ENCODE peak calls at places on chromosomes 3 and 15, in nine cellular contexts. U is osteocyte, G is nephron progenitor cell, E is neural crest cell, B is sigmoid colon, K is mammary epithelial cell, L is hepatocyte, Q is kidney epithelial cell, P is osteoblast. T is an unnamed sample.

GRCh38 chr15:64635486-64635815 is 139.9 kb downstream of the RBPMS2 start:
- DNase-seq in U (no peak), K (peak; percentile 75), P (no peak), L (peak; percentile 66), G (no peak), Q (peak; percentile 79), E (no peak), B (peak; percentile 68), T (no peak)

GRCh38 chr3:46736006-46736872 is 18.6 kb upstream of the PRSS50 start:
- DNase-seq in K (no peak), L (peak; percentile 3), Q (no peak), E (no peak), U (peak; percentile 78), G (no peak), P (no peak), B (no peak), T (no peak)

GRCh38 chr3:111585214-111585613 is 9.9 kb downstream of the ZBED2 start:
- DNase-seq in G (no peak), P (no peak), U (no peak), B (no peak), L (peak; percentile 70), K (peak; percentile 84), E (no peak), Q (peak; percentile 82), T (no peak)

GRCh38 chr3:50652709-50653108 is 22.0 kb upstream of the DOCK3 start:
- DNase-seq in Q (no peak), E (no peak), K (peak; percentile 36), G (peak; percentile 23), U (no peak), B (no peak), L (peak; percentile 28), P (no peak), T (no peak)

GRCh38 chr15:80070840-80071239 is 11.4 kb downstream of the ZFAND6 start:
- DNase-seq in K (no peak), E (peak; percentile 7), Q (no peak), P (no peak), U (no peak), G (no peak), B (no peak), L (no peak), T (no peak)

GRCh38 chr15:57112178-57112577 is 193.7 kb downstream of the TCF12 start:
- DNase-seq in K (peak; percentile 16), P (no peak), E (no peak), G (peak; percentile 35), Q (no peak), B (no peak), L (no peak), U (no peak), T (no peak)

GRCh38 chr15:44780608-44781007 is 44.3 kb downstream of the TRIM69 start:
- DNase-seq in E (no peak), P (no peak), B (no peak), G (no peak), K (no peak), Q (no peak), U (no peak), L (no peak), T (no peak)

GRCh38 chr3:115623414-115623868 is at the start of gene GAP43:
- DNase-seq in E (peak; percentile 37), Q (peak; percentile 47), G (peak; percentile 39), B (peak; percentile 62), L (peak; percentile 71), P (peak; percentile 39), K (peak; percentile 58), U (no peak), T (peak; percentile 46)

GRCh38 chr3:47782538-47783308 is 1.0 kb upstream of the SMARCC1 start:
- DNase-seq in Q (no peak), G (no peak), U (no peak), E (no peak), K (no peak), B (peak; percentile 46), P (peak; percentile 76), L (no peak), T (no peak)

GRCh38 chr3:150227839-150228238 is 180.3 kb upstream of the TSC22D2 start:
- DNase-seq in G (peak; percentile 87), P (no peak), B (no peak), E (peak; percentile 88), K (no peak), L (peak; percentile 88), U (peak; percentile 87), Q (no peak), T (peak; percentile 45)

GRCh38 chr15:66872394-66872793 is 170.4 kb downstream of the SMAD6 start:
- DNase-seq in L (no peak), G (no peak), K (no peak), U (no peak), P (no peak), B (no peak), E (no peak), Q (no peak), T (no peak)

DNA sequence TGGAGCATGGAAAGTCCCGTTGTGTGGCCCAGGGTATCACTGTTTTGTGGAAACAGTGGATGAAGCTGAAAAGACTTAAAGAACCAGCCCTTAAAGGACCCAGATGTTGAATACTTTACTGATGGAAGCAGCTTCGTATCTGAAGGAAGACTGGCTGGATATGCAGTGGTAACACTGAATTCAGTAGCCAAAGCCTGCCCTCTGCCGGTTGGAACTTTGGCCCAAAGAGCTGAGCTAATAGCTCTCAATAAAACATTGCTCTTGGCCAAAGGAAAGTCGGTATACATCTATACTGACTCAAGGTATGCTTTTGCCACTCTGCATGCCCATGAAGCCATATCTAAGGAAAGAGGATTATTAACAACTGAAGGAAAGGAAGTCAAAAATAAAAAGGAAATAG is 885.4 kb downstream of the PDCD6IP start:
- DNase-seq in Q (peak; percentile 4), U (no peak), E (peak; percentile 63), G (peak; percentile 75), L (peak; percentile 82), K (peak; percentile 34), P (peak; percentile 30), B (no peak), T (peak; percentile 80)
- TF ChIP-seq CTCF in Q (peak; percentile 64), U (peak; percentile 74), E (peak; percentile 80), G (peak; percentile 59), L (peak; percentile 75), K (peak; percentile 26), P (peak; percentile 64), B (peak; percentile 34), T (peak; percentile 66)

DNA sequence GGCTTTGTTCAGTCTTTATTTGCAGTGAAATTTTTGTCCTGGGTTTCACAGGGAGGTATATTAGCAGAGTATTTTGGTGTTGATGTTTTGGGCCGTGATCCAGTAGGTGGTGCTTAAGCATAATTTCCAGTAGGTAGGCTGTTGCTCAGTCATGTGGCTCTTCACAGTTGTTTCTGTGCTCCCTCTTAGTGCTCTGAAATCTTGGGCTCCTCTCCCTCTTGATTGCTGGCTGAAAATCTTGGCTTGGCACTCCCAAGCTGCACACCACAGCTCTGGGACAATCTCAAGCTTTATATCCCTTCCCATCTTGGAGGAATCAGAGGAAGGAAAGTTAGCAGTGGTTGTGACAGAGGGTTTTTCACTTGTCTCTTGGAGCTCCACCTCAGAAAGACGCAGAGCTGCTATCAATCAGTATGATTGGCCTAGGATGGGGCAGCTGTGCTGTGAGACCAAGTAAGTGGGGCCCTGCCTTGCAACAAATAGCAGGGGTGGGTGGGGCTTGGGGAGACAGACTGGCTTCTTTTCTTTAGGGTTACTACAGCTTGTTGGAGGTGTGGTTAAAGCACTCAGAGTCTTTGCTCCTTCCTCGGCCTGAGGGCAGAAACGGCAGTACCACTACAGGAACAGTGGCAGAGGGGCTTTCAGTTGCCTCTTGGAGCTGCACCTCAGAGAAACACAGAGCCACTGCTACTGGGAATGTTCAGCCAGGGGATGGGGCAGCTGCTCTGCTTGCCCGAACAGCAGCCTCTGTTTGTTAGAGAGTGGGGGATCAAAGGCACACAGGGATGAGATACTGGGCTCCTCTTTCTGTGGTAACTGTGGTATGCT is 627.0 kb downstream of the SI start:
- DNase-seq in E (no peak), B (peak; percentile 73), Q (no peak), L (no peak), P (no peak), G (no peak), K (no peak), U (no peak), T (no peak)
- TF ChIP-seq CTCF in E (no peak), B (no peak), Q (no peak), L (no peak), P (no peak), G (no peak), K (no peak), U (no peak), T (no peak)

GRCh38 chr3:9957214-9957613 is 5.0 kb upstream of the PRRT3 start:
- DNase-seq in B (no peak), G (no peak), L (no peak), P (peak; percentile 75), K (no peak), E (no peak), Q (no peak), U (no peak), T (no peak)
- TF ChIP-seq CTCF in B (no peak), G (no peak), L (no peak), P (peak; percentile 35), K (no peak), E (no peak), Q (peak; percentile 14), U (peak; percentile 29), T (no peak)

GRCh38 chr3:128368626-128369025 is 98.1 kb downstream of the DNAJB8 start:
- DNase-seq in U (no peak), L (no peak), E (no peak), P (peak; percentile 22), G (no peak), B (no peak), Q (no peak), K (no peak), T (no peak)

GRCh38 chr3:128372281-128372680 is 94.4 kb downstream of the DNAJB8 start:
- DNase-seq in B (no peak), U (no peak), G (no peak), K (no peak), L (no peak), P (peak; percentile 61), Q (no peak), E (no peak), T (no peak)

GRCh38 chr3:128369106-128369708 is 97.5 kb downstream of the DNAJB8 start:
- DNase-seq in L (no peak), E (no peak), G (no peak), P (peak; percentile 50), U (no peak), K (no peak), B (no peak), Q (no peak), T (no peak)

GRCh38 chr3:128367726-128368125 is 99.0 kb downstream of the DNAJB8 start:
- DNase-seq in Q (no peak), L (no peak), E (no peak), G (no peak), P (peak; percentile 89), B (no peak), K (peak; percentile 3), U (no peak), T (no peak)

DNA sequence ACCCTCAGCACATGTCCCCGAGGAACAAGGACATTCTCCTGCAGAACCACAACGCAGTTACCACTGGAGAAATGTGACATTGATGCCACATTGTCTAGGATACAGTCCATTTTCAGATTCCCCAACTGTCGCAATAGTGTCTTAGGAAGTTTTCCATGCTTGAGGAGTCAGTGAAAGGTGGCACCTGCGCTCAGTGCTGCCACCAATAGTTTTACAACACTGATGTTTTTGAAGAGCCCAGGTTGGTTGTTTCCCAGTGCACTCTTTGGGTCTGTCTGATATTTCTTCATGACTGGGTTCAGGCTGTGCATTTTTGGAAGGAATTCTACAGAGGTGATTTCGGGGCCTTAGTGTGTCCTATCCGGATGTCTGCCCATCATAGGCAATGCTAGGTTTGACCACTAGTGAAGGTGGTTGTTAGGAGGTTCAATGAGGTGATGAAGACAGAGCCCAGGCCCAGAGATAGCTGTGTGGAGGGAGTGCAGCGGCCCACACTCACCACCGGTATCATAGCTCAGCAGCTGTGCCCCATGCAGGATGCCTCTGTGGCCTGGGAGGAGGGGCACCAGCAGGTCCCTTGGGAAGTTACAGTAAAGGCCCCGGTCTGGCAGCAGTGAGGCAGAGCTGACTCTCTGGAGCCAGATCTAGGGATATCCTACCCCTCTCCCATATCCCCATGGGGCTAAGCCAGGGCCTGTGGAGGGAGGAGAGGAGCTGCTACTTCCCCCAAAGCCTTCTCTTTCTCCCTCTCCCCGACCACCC is 96.6 kb downstream of the DNAJB8 start:
- DNase-seq in P (peak; percentile 63), B (no peak), U (no peak), G (no peak), L (no peak), K (no peak), E (no peak), Q (no peak), T (no peak)
- TF ChIP-seq CTCF in P (no peak), B (no peak), U (no peak), G (no peak), L (no peak), K (no peak), E (no peak), Q (peak; percentile 17), T (no peak)

T was measured in mesothelial cell of epicardium.